ENCODE peak calls at places on chromosomes 5 and 9, in five cellular contexts. E is BJ, Y is mucosa of descending colon, H is mesothelial cell of epicardium, M is AG09319. K is an unnamed sample.

GRCh38 chr5:120644516-120644915 is 180.4 kb downstream of the PRR16 start:
- DNase-seq in Y (no peak), H (no peak), M (no peak), E (no peak), K (no peak)

GRCh38 chr5:152349683-152350526 is 55.2 kb downstream of the NMUR2 start:
- DNase-seq in E (no peak), H (no peak), Y (peak), M (no peak), K (no peak)

GRCh38 chr5:124301222-124301621 is 445.2 kb downstream of the ZNF608 start:
- DNase-seq in H (no peak), Y (no peak), M (no peak), E (no peak), K (no peak)

GRCh38 chr5:116389601-116390000 is 185.0 kb downstream of the SEMA6A start:
- DNase-seq in Y (no peak), H (no peak), M (no peak), E (no peak), K (no peak)

GRCh38 chr5:179900707-179901106 is 7.0 kb downstream of the TBC1D9B start:
- DNase-seq in H (no peak), E (no peak), M (no peak), Y (no peak), K (no peak)

GRCh38 chr5:126253406-126253805 is 169.8 kb upstream of the GRAMD2B start:
- DNase-seq in Y (no peak), M (no peak), H (no peak), E (no peak), K (peak)

GRCh38 chr5:6361101-6361500 is 17.2 kb downstream of the MED10 start:
- DNase-seq in Y (no peak), H (no peak), M (no peak), E (no peak), K (no peak)

GRCh38 chr5:171351674-171352073 is 36.0 kb upstream of the NPM1 start:
- DNase-seq in H (no peak), Y (no peak), E (no peak), M (no peak), K (no peak)

GRCh38 chr5:151707566-151707965 is 20.9 kb upstream of the SPARC start:
- DNase-seq in M (no peak), E (no peak), H (no peak), Y (no peak), K (no peak)

GRCh38 chr5:39376293-39376714 is 12.0 kb upstream of the C9 start:
- DNase-seq in E (no peak), Y (no peak), H (no peak), M (no peak), K (no peak)

GRCh38 chr9:93270976-93271375 is 87.0 kb downstream of the WNK2 start:
- DNase-seq in E (no peak), M (no peak), Y (no peak), H (no peak), K (no peak)

GRCh38 chr5:90356612-90357011 is 52.9 kb downstream of the CETN3 start:
- DNase-seq in E (no peak), Y (no peak), H (no peak), M (no peak), K (no peak)

GRCh38 chr5:400282-401215 is 42.4 kb upstream of the EXOC3 start:
- DNase-seq in M (peak), Y (peak), E (peak), H (no peak), K (no peak)

GRCh38 chr9:91131433-91131839 is 230.3 kb downstream of the AUH start:
- DNase-seq in H (no peak), Y (peak), M (peak), E (peak), K (no peak)

GRCh38 chr9:76576344-76576743 is 117.4 kb downstream of the GCNT1 start:
- DNase-seq in H (no peak), E (peak), Y (no peak), M (no peak), K (peak)

GRCh38 chr9:132364068-132364467 is 9.3 kb upstream of the SETX start:
- DNase-seq in M (no peak), Y (no peak), E (no peak), H (no peak), K (no peak)

GRCh38 chr9:15211160-15211993 is 95.6 kb downstream of the TTC39B start:
- DNase-seq in H (no peak), E (peak), M (peak), Y (no peak), K (peak)

GRCh38 chr5:158979749-158980521 is 119.8 kb downstream of the EBF1 start:
- DNase-seq in E (no peak), M (no peak), H (no peak), Y (peak), K (no peak)

GRCh38 chr5:140131967-140132409 is 6.3 kb downstream of the IGIP start:
- DNase-seq in Y (no peak), E (peak), M (peak), H (no peak), K (peak)

GRCh38 chr5:57094753-57095683 is 78.8 kb upstream of the GPBP1 start:
- DNase-seq in E (no peak), Y (peak), M (no peak), H (no peak), K (no peak)

GRCh38 chr9:5416962-5417361 is 20.8 kb downstream of the PLGRKT start:
- DNase-seq in E (no peak), H (no peak), M (no peak), Y (no peak), K (no peak)

GRCh38 chr5:123438902-123439301 is 15.7 kb upstream of the CEP120 start:
- DNase-seq in Y (peak), E (no peak), H (no peak), M (no peak), K (no peak)

GRCh38 chr5:96247733-96248132 is 185.3 kb downstream of the PCSK1 start:
- DNase-seq in H (no peak), M (no peak), E (no peak), Y (no peak), K (no peak)

GRCh38 chr9:127968717-127969383 is 11.9 kb downstream of the EEIG1 start:
- DNase-seq in E (peak), H (no peak), M (peak), Y (peak), K (peak)

GRCh38 chr9:100355561-100355960 is 2.8 kb upstream of the TEX10 start:
- DNase-seq in M (no peak), Y (no peak), H (no peak), E (no peak), K (no peak)

GRCh38 chr9:126953089-126953809 is 38.7 kb downstream of the RALGPS1 start:
- DNase-seq in M (no peak), E (peak), H (no peak), Y (no peak), K (no peak)

GRCh38 chr5:127957183-127957582 is 126.4 kb upstream of the SLC12A2 start:
- DNase-seq in Y (peak), E (no peak), M (peak), H (no peak), K (peak)

GRCh38 chr5:50947892-50948683 is 281.7 kb downstream of the PARP8 start:
- DNase-seq in Y (no peak), H (no peak), E (no peak), M (no peak), K (no peak)

GRCh38 chr9:91929331-91929730 is 20.7 kb downstream of the ROR2 start:
- DNase-seq in Y (no peak), E (no peak), M (no peak), H (no peak), K (no peak)

GRCh38 chr9:112671256-112671655 is 46.7 kb downstream of the INIP start:
- DNase-seq in M (no peak), Y (no peak), H (no peak), E (no peak), K (no peak)

GRCh38 chr9:131282688-131283422 is 6.5 kb upstream of the FAM78A start:
- DNase-seq in M (no peak), H (no peak), Y (no peak), E (no peak), K (no peak)

GRCh38 chr9:132609829-132610228 is 27.4 kb downstream of the BARHL1 start:
- DNase-seq in Y (no peak), H (no peak), M (peak), E (peak), K (no peak)

GRCh38 chr5:148827723-148828122 is 1.3 kb downstream of the ADRB2 start:
- DNase-seq in M (no peak), H (no peak), Y (no peak), E (no peak), K (no peak)

GRCh38 chr5:148829734-148830133 is 3.3 kb downstream of the ADRB2 start:
- DNase-seq in E (no peak), Y (no peak), H (no peak), M (no peak), K (no peak)

GRCh38 chr5:148829248-148829594 is 2.8 kb downstream of the ADRB2 start:
- DNase-seq in H (no peak), M (no peak), Y (no peak), E (no peak), K (no peak)

GRCh38 chr5:148830220-148830619 is 3.8 kb downstream of the ADRB2 start:
- DNase-seq in Y (no peak), E (no peak), H (no peak), M (no peak), K (no peak)

DNA sequence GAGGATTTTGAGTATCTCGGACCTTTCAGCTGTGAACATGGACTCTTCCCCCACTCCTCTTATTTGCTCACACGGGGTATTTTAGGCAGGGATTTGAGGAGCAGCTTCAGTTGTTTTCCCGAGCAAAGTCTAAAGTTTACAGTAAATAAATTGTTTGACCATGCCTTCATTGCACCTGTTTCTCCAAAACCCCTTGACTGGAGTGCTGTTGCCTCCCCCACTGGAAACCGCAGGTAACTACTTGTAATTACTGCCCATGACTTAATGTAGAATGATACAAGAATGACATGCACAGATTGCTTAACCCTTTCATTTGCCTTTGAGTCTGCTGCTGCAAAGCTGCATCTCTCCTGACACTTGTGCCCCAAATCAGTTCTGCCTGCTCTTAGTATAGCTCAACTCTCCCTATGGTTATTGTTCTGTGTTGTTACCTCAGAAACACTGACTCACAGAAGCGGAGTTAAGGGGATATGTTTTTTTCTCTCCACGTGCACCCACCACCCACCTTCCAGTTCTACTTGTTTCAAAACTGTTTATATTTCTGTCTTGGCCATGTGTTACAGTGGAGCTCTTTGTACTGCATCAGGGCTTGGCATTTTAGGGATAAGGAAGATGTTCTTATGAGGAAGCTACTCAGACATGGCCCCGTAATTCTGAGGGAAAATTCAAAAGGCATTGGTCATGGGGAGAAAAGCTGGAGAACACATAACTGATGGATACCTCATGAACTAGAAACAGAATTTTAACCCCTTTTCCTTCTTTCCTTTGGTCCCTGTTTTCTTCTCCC is 2.2 kb downstream of the ADRB2 start:
- DNase-seq in Y (no peak), E (no peak), H (no peak), M (no peak), K (no peak)
- TF ChIP-seq CTCF in Y (no peak), E (no peak), H (no peak), M (no peak), K (peak)

GRCh38 chr5:172641359-172642045 is 439 bp downstream of the NEURL1B start:
- DNase-seq in M (no peak), Y (peak), E (no peak), H (no peak), K (no peak)
- TF ChIP-seq CTCF in M (peak), Y (no peak), E (peak), H (no peak), K (peak)

GRCh38 chr9:96078866-96079505 is 203.5 kb downstream of the ERCC6L2 start:
- DNase-seq in Y (no peak), H (no peak), E (no peak), M (no peak), K (no peak)
- TF ChIP-seq CTCF in Y (no peak), H (no peak), E (no peak), M (no peak), K (no peak)

GRCh38 chr5:102048940-102049339 is 247.1 kb downstream of the SLCO4C1 start:
- DNase-seq in Y (no peak), M (no peak), E (no peak), H (no peak), K (no peak)

GRCh38 chr5:102049517-102049916 is 246.6 kb downstream of the SLCO4C1 start:
- DNase-seq in Y (no peak), E (no peak), H (no peak), M (no peak), K (no peak)
- TF ChIP-seq CTCF in Y (no peak), E (no peak), H (no peak), M (no peak), K (no peak)

GRCh38 chr9:24616858-24617257 is 71.2 kb upstream of the IZUMO3 start:
- DNase-seq in E (no peak), H (no peak), Y (no peak), M (no peak), K (no peak)
- TF ChIP-seq CTCF in E (no peak), H (no peak), Y (no peak), M (no peak), K (no peak)

GRCh38 chr5:36786613-36787012 is 90.0 kb upstream of the NIPBL start:
- DNase-seq in M (no peak), Y (peak), H (no peak), E (no peak), K (no peak)

GRCh38 chr5:36788365-36788764 is 88.2 kb upstream of the NIPBL start:
- DNase-seq in H (no peak), E (no peak), Y (no peak), M (no peak), K (no peak)

GRCh38 chr5:36792560-36793180 is 83.9 kb upstream of the NIPBL start:
- DNase-seq in Y (no peak), H (no peak), M (no peak), E (no peak), K (no peak)

GRCh38 chr5:36787365-36787764 is 89.2 kb upstream of the NIPBL start:
- DNase-seq in Y (no peak), H (no peak), E (no peak), M (no peak), K (no peak)

DNA sequence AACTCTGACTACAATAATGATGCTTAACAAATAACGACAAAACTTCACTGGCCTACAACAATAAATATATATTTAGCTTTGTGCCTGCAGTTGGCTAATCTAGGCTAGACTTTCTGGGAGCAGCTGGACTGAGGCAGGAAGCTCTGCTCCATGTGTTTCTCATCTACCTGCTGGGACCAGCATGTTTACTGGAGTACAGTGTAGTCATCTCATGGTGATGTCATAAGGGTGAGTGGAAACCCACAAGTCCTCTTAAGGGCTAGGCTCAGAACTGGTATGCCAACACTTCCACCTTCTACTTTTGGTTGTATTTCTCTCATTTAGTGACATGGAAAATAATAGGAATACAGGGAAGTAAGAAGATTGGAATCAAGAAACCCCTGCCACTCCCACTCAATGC is 85.7 kb upstream of the NIPBL start:
- DNase-seq in Y (no peak), E (no peak), M (no peak), H (no peak), K (no peak)
- TF ChIP-seq CTCF in Y (no peak), E (no peak), M (no peak), H (no peak), K (no peak)

DNA sequence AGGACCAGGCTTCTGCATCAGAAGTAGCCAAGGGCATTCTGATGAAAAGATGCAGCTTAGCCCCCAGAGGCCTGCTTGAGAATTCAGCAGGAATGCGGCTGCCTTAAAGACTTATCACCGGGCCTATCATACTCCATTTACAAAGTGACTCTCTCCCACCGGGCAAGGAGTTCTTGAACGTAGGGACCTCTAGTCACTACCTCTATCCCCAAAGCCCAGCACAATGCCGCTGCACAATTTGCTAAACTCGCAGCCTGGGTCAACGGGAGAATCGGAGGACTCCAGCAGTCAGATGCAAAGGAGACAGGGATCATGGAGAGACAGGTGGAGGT is 663 bp downstream of the PDCL start:
- DNase-seq in H (no peak), Y (no peak), E (no peak), M (no peak), K (no peak)
- TF ChIP-seq CTCF in H (no peak), Y (no peak), E (no peak), M (no peak), K (no peak)

DNA sequence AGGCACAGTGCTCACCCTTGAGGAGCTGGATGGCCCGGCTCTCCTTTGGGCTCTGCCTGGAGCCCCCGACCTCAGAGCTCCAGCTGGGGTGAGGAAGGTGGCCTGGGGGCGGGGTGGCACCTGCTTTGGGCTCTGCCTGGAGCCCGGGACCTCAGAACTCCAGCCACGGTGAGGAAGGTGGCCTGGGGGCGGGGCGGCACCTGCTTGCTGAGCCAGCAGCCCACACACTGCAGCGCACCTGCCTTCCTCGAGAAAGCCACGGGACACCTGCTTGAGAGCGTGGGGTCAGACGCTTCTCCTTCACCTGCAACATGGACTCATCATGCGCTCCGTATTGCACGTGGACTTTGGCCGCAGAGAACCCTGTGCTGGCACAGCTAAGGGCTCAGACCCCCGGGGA is 51.8 kb downstream of the IRX2 start:
- DNase-seq in M (no peak), H (no peak), E (no peak), Y (no peak), K (no peak)
- TF ChIP-seq CTCF in M (no peak), H (no peak), E (no peak), Y (no peak), K (no peak)

DNA sequence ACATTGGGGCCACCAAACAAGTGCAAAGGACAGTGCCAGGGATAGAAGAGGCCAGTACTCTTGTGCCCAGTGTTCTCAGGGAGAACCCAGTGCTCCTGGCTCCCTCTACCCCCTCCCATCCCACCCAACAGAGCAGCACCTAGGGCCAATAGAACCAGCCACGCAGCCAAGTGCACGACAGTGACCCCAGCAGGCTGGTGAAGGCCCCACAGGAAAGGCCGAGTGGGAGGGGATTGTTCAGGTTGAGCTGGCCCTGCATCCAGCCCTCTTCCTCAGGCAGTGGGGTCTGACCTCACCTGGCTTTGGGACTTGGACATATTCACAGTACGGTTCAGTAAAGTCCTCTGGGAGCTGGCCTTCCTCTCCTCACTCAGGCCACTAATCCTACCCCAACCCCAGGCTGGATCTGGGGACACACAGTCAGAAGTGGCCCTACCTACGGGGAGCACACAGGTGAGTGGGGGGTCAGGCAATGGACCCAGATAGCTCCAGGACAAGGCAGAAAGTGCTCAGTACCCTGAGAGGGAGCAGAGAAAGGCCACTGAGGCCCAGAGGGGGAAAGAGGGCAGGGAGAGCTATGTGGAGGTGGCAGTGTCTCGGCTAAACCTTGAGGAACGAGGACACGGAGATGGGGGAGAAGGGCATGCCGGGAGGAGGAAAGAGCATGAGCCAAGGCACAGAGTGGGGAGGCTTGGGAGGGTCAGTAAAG is 25.4 kb downstream of the POLR1E start:
- DNase-seq in H (no peak), Y (no peak), M (no peak), E (no peak), K (no peak)
- TF ChIP-seq CTCF in H (no peak), Y (no peak), M (no peak), E (peak), K (no peak)

K was measured in kidney epithelial cell.